ENCODE peak calls at places on chromosomes 6 and 20, in six cellular contexts. O is MM.1S, Y is fibroblast of lung, S is neural progenitor cell, M is SK-N-MC, C is GM23248. N is an unnamed sample.

GRCh38 chr6:106253731-106254130 is 71.8 kb downstream of the ATG5 start:
- DNase-seq in C (peak), O (no peak), Y (peak), S (no peak), M (no peak), N (no peak)

GRCh38 chr20:57662313-57663240 is 42.4 kb upstream of the ZBP1 start:
- DNase-seq in Y (no peak), O (no peak), S (no peak), C (no peak), M (no peak), N (no peak)

GRCh38 chr6:131258816-131259476 is 123.7 kb downstream of the AKAP7 start:
- DNase-seq in Y (peak), S (peak), O (no peak), M (no peak), C (no peak), N (no peak)

GRCh38 chr6:157137501-157137900 is 185.8 kb downstream of the TMEM242 start:
- DNase-seq in M (no peak), O (no peak), S (no peak), Y (no peak), C (no peak), N (no peak)

GRCh38 chr6:83708970-83709747 is at the start of gene SNAP91:
- DNase-seq in M (no peak), Y (peak), S (peak), C (no peak), O (peak), N (peak)

GRCh38 chr20:13883425-13883824 is 98.6 kb downstream of the NDUFAF5 start:
- DNase-seq in C (peak), M (no peak), Y (no peak), O (no peak), S (no peak), N (no peak)

GRCh38 chr6:150719099-150719767 is 119.5 kb downstream of the PLEKHG1 start:
- DNase-seq in M (no peak), O (no peak), Y (peak), C (peak), S (no peak), N (no peak)

GRCh38 chr6:37011656-37012378 is 6.4 kb downstream of the FGD2 start:
- DNase-seq in Y (peak), S (no peak), M (no peak), O (no peak), C (peak), N (no peak)

GRCh38 chr6:40710626-40711354 is 123.6 kb upstream of the LRFN2 start:
- DNase-seq in Y (no peak), S (no peak), C (no peak), M (no peak), O (no peak), N (no peak)

GRCh38 chr6:33566182-33567084 is 13.6 kb downstream of the BAK1 start:
- DNase-seq in C (peak), S (no peak), Y (peak), O (no peak), M (no peak), N (no peak)
- TF ChIP-seq EZH2 in C (no peak), S (no peak), Y (no peak), O (no peak), M (no peak), N (no peak)

GRCh38 chr20:21185849-21186248 is 60.0 kb downstream of the KIZ start:
- DNase-seq in S (no peak), O (no peak), Y (no peak), C (no peak), M (no peak), N (no peak)
- TF ChIP-seq EZH2 in S (no peak), O (no peak), Y (no peak), C (no peak), M (no peak), N (no peak)

GRCh38 chr20:38649275-38649891 is 47.8 kb downstream of the ARHGAP40 start:
- DNase-seq in O (no peak), Y (peak), C (peak), M (no peak), S (peak), N (peak)
- TF ChIP-seq EZH2 in O (no peak), Y (no peak), C (no peak), M (no peak), S (no peak), N (no peak)

DNA sequence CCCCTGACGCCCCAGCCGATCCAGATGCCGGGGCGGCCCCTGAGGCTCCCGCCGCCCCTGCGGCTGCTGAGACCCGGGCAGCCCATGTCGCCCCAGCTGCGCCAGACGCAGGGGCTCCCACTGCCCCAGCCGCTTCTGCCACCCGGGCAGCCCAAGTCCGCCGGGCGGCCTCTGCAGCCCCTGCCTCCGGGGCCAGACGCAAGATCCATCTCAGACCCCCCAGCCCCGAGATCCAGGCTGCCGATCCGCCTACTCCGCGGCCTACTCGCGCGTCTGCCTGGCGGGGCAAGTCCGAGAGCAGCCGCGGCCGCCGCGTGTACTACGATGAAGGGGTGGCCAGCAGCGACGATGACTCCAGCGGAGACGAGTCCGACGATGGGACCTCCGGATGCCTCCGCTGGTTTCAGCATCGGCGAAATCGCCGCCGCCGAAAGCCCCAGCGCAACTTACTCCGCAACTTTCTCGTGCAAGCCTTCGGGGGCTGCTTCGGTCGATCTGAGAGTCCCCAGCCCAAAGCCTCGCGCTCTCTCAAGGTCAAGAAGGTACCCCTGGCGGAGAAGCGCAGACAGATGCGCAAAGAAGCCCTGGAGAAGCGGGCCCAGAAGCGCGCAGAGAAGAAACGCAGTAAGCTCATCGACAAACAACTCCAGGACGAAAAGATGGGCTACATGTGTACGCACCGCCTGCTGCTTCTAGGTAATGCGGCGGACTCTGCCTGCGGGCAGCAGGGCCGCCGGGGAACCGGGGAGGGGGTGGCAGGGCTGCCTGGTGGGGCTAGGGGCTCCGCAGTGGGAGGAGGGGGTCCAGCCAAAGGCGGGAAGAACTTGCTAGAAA is 2.3 kb downstream of the GNAS start:
- DNase-seq in Y (no peak), O (no peak), M (no peak), S (peak), C (peak), N (peak)
- TF ChIP-seq EZH2 in Y (peak), O (no peak), M (peak), S (peak), C (peak), N (peak)

GRCh38 chr20:51542033-51542893 is at the start of gene NFATC2:
- DNase-seq in S (peak), Y (no peak), O (peak), C (no peak), M (no peak), N (peak)

GRCh38 chr20:51547951-51548350 is 5.4 kb upstream of the NFATC2 start:
- DNase-seq in C (no peak), S (no peak), M (no peak), Y (no peak), O (no peak), N (no peak)

GRCh38 chr20:51549474-51549873 is 7.0 kb upstream of the NFATC2 start:
- DNase-seq in S (no peak), C (no peak), Y (no peak), M (no peak), O (no peak), N (no peak)

GRCh38 chr20:51542894-51543788 is 622 bp upstream of the NFATC2 start:
- DNase-seq in M (no peak), Y (no peak), C (no peak), S (no peak), O (no peak), N (no peak)

DNA sequence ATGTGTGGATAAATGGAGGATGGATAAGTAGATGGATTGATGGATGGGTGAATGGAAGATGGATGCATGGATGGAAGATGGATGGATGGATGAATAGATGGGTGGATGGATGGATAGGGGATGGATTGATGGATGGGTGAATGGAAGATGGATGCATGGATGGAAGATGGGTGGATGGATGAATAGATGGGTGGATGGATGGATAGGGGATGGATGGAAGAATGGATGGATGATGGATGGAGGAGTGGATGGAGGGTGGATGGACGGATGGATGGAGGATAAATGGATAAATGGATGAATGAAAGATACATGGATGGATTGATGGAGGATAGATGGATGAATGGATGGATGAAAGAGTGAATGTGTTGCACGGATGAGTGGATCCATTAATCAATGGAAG is 3.0 kb upstream of the NFATC2 start:
- DNase-seq in M (no peak), O (no peak), Y (no peak), S (no peak), C (no peak), N (no peak)
- TF ChIP-seq EZH2 in M (no peak), O (no peak), Y (no peak), S (no peak), C (no peak), N (no peak)

GRCh38 chr20:62025394-62025793 is 40.3 kb downstream of the TAF4 start:
- DNase-seq in Y (no peak), S (no peak), M (no peak), C (peak), O (no peak), N (no peak)
- TF ChIP-seq EZH2 in Y (no peak), S (no peak), M (no peak), C (no peak), O (no peak), N (no peak)

GRCh38 chr6:167350731-167351655 is 26.1 kb downstream of the TTLL2 start:
- DNase-seq in M (no peak), O (peak), Y (peak), C (peak), S (peak), N (peak)
- TF ChIP-seq EZH2 in M (no peak), O (no peak), Y (no peak), C (no peak), S (peak), N (no peak)

GRCh38 chr20:62482136-62482833 is 6.5 kb upstream of the GATA5 start:
- DNase-seq in C (no peak), O (no peak), Y (no peak), M (no peak), S (peak), N (no peak)
- TF ChIP-seq EZH2 in C (peak), O (no peak), Y (peak), M (no peak), S (peak), N (no peak)